ENCODE peak calls at places on chromosomes 1 and 21, in eight cellular contexts. R is fibroblast of villous mesenchyme; Q is GM12865; E is heart right ventricle; Z is CD8-positive, alpha-beta T cell; F is endodermal cell; B is left ventricle myocardium inferior; V is PC-3. P is an unnamed sample.

GRCh38 chr1:202105571-202106339 is 17.0 kb upstream of the GPR37L1 start:
- DNase-seq in V (peak), Z (no peak), F (peak), E (peak), Q (no peak), B (no peak), R (peak), P (peak)

GRCh38 chr1:21857142-21857839 is 45.2 kb downstream of the LDLRAD2 start:
- DNase-seq in Z (no peak), F (no peak), E (no peak), R (no peak), V (no peak), B (no peak), Q (no peak), P (no peak)

GRCh38 chr1:24557711-24558121 is 1.8 kb downstream of the NCMAP start:
- DNase-seq in Z (no peak), V (no peak), Q (no peak), R (no peak), B (no peak), E (no peak), F (no peak), P (no peak)

GRCh38 chr1:173477286-173478098 is at the start of gene PRDX6:
- DNase-seq in B (peak), Z (peak), Q (no peak), R (peak), E (no peak), V (peak), F (no peak), P (peak)

GRCh38 chr21:44653656-44654575 is 543 bp downstream of the KRTAP12-4 start:
- DNase-seq in B (no peak), Z (peak), E (no peak), V (no peak), F (no peak), R (no peak), Q (no peak), P (no peak)

GRCh38 chr1:200525167-200526123 is 95.1 kb downstream of the KIF14 start:
- DNase-seq in Z (no peak), F (no peak), B (no peak), R (peak), E (no peak), Q (no peak), V (no peak), P (peak)

GRCh38 chr21:44547656-44548331 is 3.5 kb downstream of the KRTAP10-2 start:
- DNase-seq in V (no peak), Z (peak), R (no peak), F (no peak), E (no peak), B (no peak), Q (no peak), P (no peak)

GRCh38 chr1:74673351-74674111 is at the start of gene ERICH3:
- DNase-seq in B (no peak), Z (no peak), R (no peak), F (peak), V (no peak), Q (peak), E (no peak), P (peak)

GRCh38 chr1:183302452-183303324 is 115.5 kb downstream of the NMNAT2 start:
- DNase-seq in E (no peak), B (no peak), V (no peak), F (peak), R (no peak), Q (no peak), Z (no peak), P (no peak)

GRCh38 chr1:147500309-147500839 is 40.9 kb upstream of the BCL9 start:
- DNase-seq in Q (no peak), R (no peak), Z (no peak), V (peak), E (no peak), B (no peak), F (no peak), P (no peak)
- TF ChIP-seq CTCF in Q (no peak), R (no peak), Z (no peak), V (no peak), E (peak), B (peak), F (peak), P (no peak)

DNA sequence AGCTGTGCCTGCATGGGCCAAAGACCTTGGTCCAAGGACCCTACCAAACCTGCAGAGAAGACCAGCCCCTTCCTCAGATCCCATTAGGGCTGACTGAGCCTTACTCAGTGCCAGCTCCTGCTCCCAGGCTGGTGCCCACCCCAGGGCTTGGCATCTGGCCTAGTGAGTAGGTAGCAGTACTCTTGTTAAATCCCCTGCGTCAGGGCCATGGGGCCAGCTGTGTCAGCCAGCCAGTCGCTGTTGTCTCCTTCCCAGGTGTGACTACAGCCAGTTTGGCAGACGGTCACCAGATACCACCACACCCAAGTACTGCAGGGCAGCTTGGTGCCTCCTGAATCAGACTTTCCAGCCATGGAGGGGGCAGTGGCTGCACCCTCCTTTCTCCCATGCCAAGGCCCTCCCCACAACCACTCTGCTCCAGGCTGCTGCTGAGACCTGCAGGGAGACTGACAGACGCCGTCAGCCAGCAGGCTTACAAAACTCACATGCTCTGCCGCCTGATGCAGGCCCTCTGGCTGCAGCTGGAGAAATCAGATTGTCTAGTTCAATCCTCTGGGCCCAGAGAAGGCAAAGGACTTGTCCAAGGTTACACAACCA is 3.0 kb downstream of the TENT5B start:
- DNase-seq in B (peak), Q (no peak), V (peak), R (no peak), E (peak), F (peak), Z (no peak), P (no peak)
- H3K4me3 ChIP-seq in B (peak), Q (no peak), V (peak), R (no peak), E (no peak), F (peak), Z (no peak), P (no peak)

DNA sequence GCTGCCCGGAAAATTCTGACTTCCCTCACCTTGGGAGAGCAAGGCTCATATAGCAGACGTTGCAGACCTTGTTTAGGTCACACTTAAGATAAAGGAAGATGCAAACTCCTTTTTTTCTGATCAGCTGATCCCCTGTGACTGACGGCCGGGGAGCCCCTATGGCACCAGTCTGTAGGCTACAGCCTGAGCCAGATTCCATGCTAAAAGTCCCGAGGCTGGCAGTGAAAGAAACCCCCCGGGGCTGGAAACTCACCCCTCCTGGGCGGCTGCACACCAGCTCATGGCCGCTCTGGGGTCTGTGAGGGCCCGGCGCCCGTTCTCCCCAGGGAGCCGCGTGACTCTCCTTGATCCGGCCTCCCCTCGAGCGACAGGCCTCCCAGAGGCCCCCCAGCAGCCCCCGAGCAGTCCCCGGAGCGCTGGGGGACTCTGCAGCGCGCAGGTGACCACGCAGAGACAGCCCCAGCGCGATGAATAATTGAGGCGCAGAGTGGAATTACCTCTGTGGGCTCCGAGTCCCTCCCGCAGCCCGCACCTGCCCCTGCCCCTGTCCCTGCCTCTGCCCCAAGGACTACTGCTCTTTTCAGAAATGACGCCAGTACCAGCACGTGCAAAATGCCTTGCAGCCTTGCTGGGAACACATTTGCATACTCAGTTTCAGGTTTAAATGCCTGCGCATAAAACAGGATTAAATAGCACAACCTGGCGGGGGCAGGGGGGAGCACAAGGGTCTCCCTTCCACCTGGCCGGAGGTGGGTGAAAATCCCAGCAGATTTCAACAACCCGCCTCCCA is 62.6 kb upstream of the CLDN14 start:
- DNase-seq in R (no peak), F (peak), B (no peak), Q (peak), Z (no peak), E (no peak), V (no peak), P (no peak)
- TF ChIP-seq CTCF in R (no peak), F (peak), B (no peak), Q (peak), Z (no peak), E (no peak), V (peak), P (no peak)

GRCh38 chr1:998051-998821 is 1.7 kb downstream of the HES4 start:
- DNase-seq in V (no peak), E (peak), F (peak), R (no peak), Z (no peak), Q (no peak), B (no peak), P (no peak)
- H3K4me3 ChIP-seq in V (peak), E (peak), F (peak), R (peak), Z (no peak), Q (no peak), B (peak), P (no peak)